ENCODE peak calls at places on chromosome 11, in four cellular contexts. One of them, this sample, is unnamed.

GRCh38 chr11:48013269-48013901 is 33.0 kb downstream of the PTPRJ start:
- DNase-seq in NCI-H774: no peak
- DNase-seq in bronchial epithelial cell: peak
- DNase-seq in prostate gland: peak
- DNase-seq in this sample: no peak

GRCh38 chr11:57203359-57203758 is 21.6 kb downstream of the LRRC55 start:
- DNase-seq in NCI-H774: no peak
- DNase-seq in bronchial epithelial cell: no peak
- DNase-seq in prostate gland: no peak
- DNase-seq in this sample: no peak

GRCh38 chr11:94832604-94833238 is 64.6 kb downstream of the AMOTL1 start:
- DNase-seq in NCI-H774: no peak
- DNase-seq in bronchial epithelial cell: no peak
- DNase-seq in prostate gland: peak
- DNase-seq in this sample: no peak

GRCh38 chr11:3894128-3894731 is 38.8 kb downstream of the STIM1 start:
- DNase-seq in NCI-H774: no peak
- DNase-seq in bronchial epithelial cell: no peak
- DNase-seq in prostate gland: no peak
- DNase-seq in this sample: no peak

GRCh38 chr11:29962243-29962642 is 54.6 kb downstream of the KCNA4 start:
- DNase-seq in NCI-H774: no peak
- DNase-seq in bronchial epithelial cell: peak
- DNase-seq in prostate gland: no peak
- DNase-seq in this sample: peak

GRCh38 chr11:2437516-2437915 is 6.8 kb downstream of the TRPM5 start:
- DNase-seq in NCI-H774: no peak
- DNase-seq in bronchial epithelial cell: no peak
- DNase-seq in prostate gland: no peak
- DNase-seq in this sample: no peak

GRCh38 chr11:15276616-15277015 is 161.9 kb downstream of the INSC start:
- DNase-seq in NCI-H774: peak
- DNase-seq in bronchial epithelial cell: no peak
- DNase-seq in prostate gland: no peak
- DNase-seq in this sample: peak

GRCh38 chr11:67113231-67113721 is 5.8 kb upstream of the KDM2A start:
- DNase-seq in NCI-H774: no peak
- DNase-seq in bronchial epithelial cell: no peak
- DNase-seq in prostate gland: no peak
- DNase-seq in this sample: no peak

GRCh38 chr11:128686745-128687177 is 7.1 kb upstream of the FLI1 start:
- DNase-seq in NCI-H774: peak
- DNase-seq in bronchial epithelial cell: peak
- DNase-seq in prostate gland: no peak
- DNase-seq in this sample: peak

GRCh38 chr11:123060265-123061000 is 1.5 kb downstream of the HSPA8 start:
- DNase-seq in NCI-H774: no peak
- DNase-seq in bronchial epithelial cell: no peak
- DNase-seq in prostate gland: no peak
- DNase-seq in this sample: peak

GRCh38 chr11:83648610-83649467 is 362.7 kb upstream of the CCDC90B start:
- DNase-seq in NCI-H774: no peak
- DNase-seq in bronchial epithelial cell: peak
- DNase-seq in prostate gland: no peak
- DNase-seq in this sample: peak

GRCh38 chr11:116535954-116536353 is 236.8 kb downstream of the BUD13 start:
- DNase-seq in NCI-H774: no peak
- DNase-seq in bronchial epithelial cell: no peak
- DNase-seq in prostate gland: no peak
- DNase-seq in this sample: no peak

GRCh38 chr11:31810779-31811647 is at the start of gene PAX6:
- DNase-seq in NCI-H774: peak
- DNase-seq in bronchial epithelial cell: peak
- DNase-seq in prostate gland: no peak
- DNase-seq in this sample: peak

GRCh38 chr11:17003426-17003825 is 10.8 kb downstream of the PLEKHA7 start:
- DNase-seq in NCI-H774: no peak
- DNase-seq in bronchial epithelial cell: no peak
- DNase-seq in prostate gland: no peak
- DNase-seq in this sample: no peak